ENCODE peak calls at places on chromosomes 7 and 10, in eight cellular contexts. X is CD8-positive, alpha-beta T cell; L is HepG2; H is Panc1; B is heart right ventricle; K is body of pancreas; A is A549; N is psoas muscle. V is an unnamed sample.

GRCh38 chr7:12690041-12690878 is 2.8 kb downstream of the ARL4A start:
- ATAC-seq in N (no peak), H (no peak), B (no peak), K (no peak), L (no peak), A (no peak), X (no peak), V (no peak)

GRCh38 chr7:99631311-99632109 is 14.8 kb downstream of the ZSCAN25 start:
- ATAC-seq in B (peak), L (peak), A (peak), N (peak), K (peak), X (peak), H (peak), V (no peak)

GRCh38 chr7:11858026-11858425 is 26.0 kb upstream of the THSD7A start:
- ATAC-seq in X (no peak), B (no peak), L (no peak), H (no peak), N (no peak), A (no peak), K (no peak), V (no peak)

GRCh38 chr10:32205666-32206065 is 141.3 kb downstream of the EPC1 start:
- ATAC-seq in A (no peak), H (no peak), L (no peak), N (no peak), B (no peak), K (no peak), X (no peak), V (no peak)

GRCh38 chr10:70809011-70809611 is 6.6 kb upstream of the SGPL1 start:
- ATAC-seq in X (no peak), N (no peak), H (no peak), A (no peak), B (peak), K (no peak), L (peak), V (no peak)

GRCh38 chr7:102167254-102167653 is 119.4 kb upstream of the SH2B2 start:
- ATAC-seq in K (no peak), L (no peak), A (no peak), N (peak), H (no peak), X (no peak), B (no peak), V (no peak)

GRCh38 chr10:10307551-10307950 is 710.1 kb upstream of the CELF2 start:
- ATAC-seq in A (no peak), X (no peak), N (no peak), B (no peak), K (no peak), H (no peak), L (no peak), V (no peak)

GRCh38 chr10:128883126-128884060 is 583.6 kb upstream of the MGMT start:
- ATAC-seq in K (no peak), H (no peak), X (no peak), A (no peak), B (no peak), N (no peak), L (no peak), V (no peak)

GRCh38 chr10:11560076-11560709 is 51.3 kb downstream of the USP6NL start:
- ATAC-seq in X (no peak), H (no peak), L (peak), A (peak), K (peak), N (no peak), B (no peak), V (no peak)

GRCh38 chr7:711967-712600 is 14.4 kb upstream of the DNAAF5 start:
- ATAC-seq in N (no peak), K (no peak), B (peak), H (no peak), L (no peak), A (no peak), X (peak), V (peak)

GRCh38 chr10:16280595-16280994 is 156.2 kb upstream of the PTER start:
- ATAC-seq in A (no peak), B (no peak), K (no peak), N (no peak), H (no peak), X (no peak), L (no peak), V (no peak)

GRCh38 chr7:151987748-151988529 is 31.7 kb downstream of the GALNTL5 start:
- ATAC-seq in N (peak), K (peak), H (no peak), L (no peak), B (peak), X (no peak), A (no peak), V (no peak)

GRCh38 chr10:131315343-131315742 is 3.8 kb upstream of the TCERG1L start:
- ATAC-seq in K (no peak), L (no peak), N (no peak), H (no peak), X (no peak), A (no peak), B (no peak), V (no peak)

GRCh38 chr7:93944673-93945072 is 23.1 kb downstream of the GNG11 start:
- ATAC-seq in K (peak), H (no peak), B (peak), X (no peak), L (no peak), A (no peak), N (no peak), V (peak)

GRCh38 chr10:16798571-16798970 is 18.7 kb downstream of the RSU1 start:
- ATAC-seq in A (no peak), K (no peak), N (no peak), L (no peak), X (no peak), B (no peak), H (no peak), V (no peak)

GRCh38 chr7:90933041-90933440 is 331.2 kb upstream of the FZD1 start:
- ATAC-seq in X (no peak), L (no peak), B (no peak), N (no peak), A (no peak), K (no peak), H (no peak), V (no peak)

GRCh38 chr10:11195017-11195586 is 177.4 kb downstream of the CELF2 start:
- ATAC-seq in K (no peak), H (no peak), X (peak), L (no peak), N (no peak), B (no peak), A (no peak), V (no peak)

GRCh38 chr10:86687750-86688149 is 19.4 kb downstream of the LDB3 start:
- ATAC-seq in L (no peak), B (no peak), N (no peak), H (no peak), K (no peak), X (no peak), A (no peak), V (no peak)

GRCh38 chr7:92042056-92042737 is 92.1 kb downstream of the CYP51A1 start:
- ATAC-seq in A (peak), B (no peak), H (no peak), K (peak), N (no peak), L (peak), X (no peak), V (no peak)

GRCh38 chr7:140389445-140389844 is 8.9 kb downstream of the SLC37A3 start:
- ATAC-seq in N (no peak), B (no peak), X (no peak), A (no peak), K (no peak), L (no peak), H (no peak), V (no peak)

GRCh38 chr10:114663631-114664030 is 5.6 kb upstream of the ABLIM1 start:
- ATAC-seq in B (peak), X (no peak), N (no peak), A (no peak), L (no peak), K (peak), H (peak), V (no peak)

GRCh38 chr10:124721295-124722052 is 22.7 kb downstream of the FAM53B start:
- ATAC-seq in X (no peak), A (no peak), L (no peak), H (no peak), K (peak), N (peak), B (peak), V (peak)
- H3K27ac ChIP-seq in X (no peak), A (no peak), L (no peak), H (no peak), K (peak), N (peak), B (peak), V (no peak)

GRCh38 chr10:7622969-7623368 is 43.8 kb downstream of the ITIH5 start:
- ATAC-seq in K (no peak), B (peak), L (peak), H (no peak), A (no peak), X (no peak), N (no peak), V (no peak)
- TF ChIP-seq CTCF in K (no peak), B (peak), L (peak), H (no peak), A (no peak), X (no peak), N (no peak), V (no peak)

GRCh38 chr7:42237162-42237821 is at the start of gene GLI3:
- ATAC-seq in N (peak), L (peak), B (peak), X (no peak), A (peak), K (peak), H (peak), V (peak)
- H3K4me3 ChIP-seq in N (peak), L (peak), B (peak), X (no peak), A (peak), K (peak), H (peak), V (peak)

GRCh38 chr7:28069788-28070187 is 110.8 kb downstream of the JAZF1 start:
- ATAC-seq in B (peak), X (no peak), H (no peak), L (no peak), A (no peak), K (no peak), N (peak), V (peak)
- H3K27ac ChIP-seq in B (peak), X (no peak), H (peak), L (no peak), A (peak), K (no peak), N (peak), V (peak)

DNA sequence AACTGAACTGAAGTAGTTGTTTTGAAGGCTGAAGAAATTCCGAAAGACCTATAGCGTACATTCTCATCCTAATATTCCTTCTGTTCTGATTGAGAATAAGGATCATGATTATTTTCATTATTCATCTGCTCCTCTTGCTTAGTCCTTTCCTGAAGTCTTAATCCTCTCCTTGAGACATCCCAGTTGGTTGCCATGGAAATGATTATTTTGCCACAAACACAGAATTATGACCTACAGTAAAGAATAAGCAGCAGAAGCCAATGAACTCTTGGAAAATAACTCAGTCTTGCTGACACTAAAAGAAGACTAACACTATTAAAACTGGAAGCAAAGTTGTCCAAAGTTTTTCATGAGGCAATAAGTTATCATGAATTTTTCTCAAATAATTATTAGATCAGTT is 47.8 kb upstream of the JAZF1 start:
- ATAC-seq in A (no peak), L (no peak), H (no peak), X (no peak), K (no peak), B (no peak), N (no peak), V (no peak)
- TF ChIP-seq CTCF in A (no peak), L (no peak), H (no peak), X (no peak), K (no peak), B (no peak), N (no peak), V (no peak)

DNA sequence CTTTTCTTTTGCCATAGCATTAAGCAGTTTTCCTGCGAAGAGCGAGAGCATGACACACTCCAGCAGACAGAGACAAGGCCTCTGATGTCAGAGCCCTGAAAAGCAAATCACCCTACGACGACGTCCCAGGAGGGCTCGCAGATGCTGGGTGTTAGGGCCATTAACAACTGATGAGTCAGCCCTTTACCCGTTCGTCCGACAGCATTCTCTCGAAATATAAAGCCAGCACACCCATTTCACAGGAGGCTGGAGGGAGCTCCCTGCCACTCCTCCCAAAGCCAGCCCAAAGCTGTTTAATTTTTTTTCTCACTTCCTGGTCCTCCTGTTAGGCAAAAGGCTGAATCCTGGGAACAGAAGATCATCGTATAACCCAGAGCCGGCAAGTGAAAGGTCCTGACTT is 311.2 kb upstream of the ZMIZ1 start:
- ATAC-seq in X (no peak), N (peak), B (no peak), H (no peak), L (no peak), A (no peak), K (no peak), V (no peak)
- H3K4me3 ChIP-seq in X (no peak), N (no peak), B (no peak), H (no peak), L (no peak), A (no peak), K (no peak), V (no peak)

GRCh38 chr10:18406136-18406535 is 245.3 kb downstream of the NSUN6 start:
- ATAC-seq in N (no peak), X (no peak), H (no peak), B (peak), K (no peak), A (no peak), L (no peak), V (no peak)
- H3K27ac ChIP-seq in N (no peak), X (no peak), H (no peak), B (no peak), K (no peak), A (no peak), L (no peak), V (no peak)

V was measured in gastroesophageal sphincter.